ENCODE peak calls at places on chromosomes 5 and 9, in five cellular contexts. F is adrenal gland, I is HS-27A, W is choroid plexus epithelial cell, H is activated T-cell treated with anti-CD3 and anti-CD28 coated beads for 1 hour. V is an unnamed sample.

GRCh38 chr5:80977764-80978163 is 17.6 kb downstream of the RASGRF2 start:
- DNase-seq in F (no peak), I (no peak), W (peak), H (no peak), V (no peak)

GRCh38 chr5:122726990-122727616 is 47.8 kb upstream of the SNX2 start:
- DNase-seq in F (no peak), I (no peak), W (peak), H (no peak), V (no peak)

GRCh38 chr9:96026655-96027213 is 151.2 kb downstream of the ERCC6L2 start:
- DNase-seq in F (no peak), I (no peak), W (no peak), H (no peak), V (no peak)

GRCh38 chr5:170312666-170313065 is 15.1 kb upstream of the LCP2 start:
- DNase-seq in F (no peak), I (no peak), W (peak), H (no peak), V (no peak)

GRCh38 chr9:17088566-17088965 is 46.3 kb upstream of the CNTLN start:
- DNase-seq in F (no peak), I (no peak), W (peak), H (no peak), V (no peak)

GRCh38 chr5:141431286-141431685 is 979 bp downstream of the PCDHGA12 start:
- DNase-seq in F (no peak), I (no peak), W (peak), H (no peak), V (no peak)

GRCh38 chr5:6383376-6383775 is 5.0 kb upstream of the MED10 start:
- DNase-seq in F (no peak), I (no peak), W (no peak), H (no peak), V (no peak)

GRCh38 chr5:35319231-35320002 is 89.1 kb upstream of the PRLR start:
- DNase-seq in F (peak), I (peak), W (peak), H (no peak), V (peak)

GRCh38 chr9:126326228-126327015 is at the start of gene MVB12B:
- DNase-seq in F (peak), I (no peak), W (no peak), H (peak), V (no peak)

GRCh38 chr9:764105-764524 is 77.4 kb upstream of the DMRT1 start:
- DNase-seq in F (peak), I (no peak), W (peak), H (no peak), V (peak)

GRCh38 chr5:150107909-150108447 is 21.6 kb upstream of the CSF1R start:
- DNase-seq in F (no peak), I (no peak), W (peak), H (no peak), V (no peak)

GRCh38 chr9:18632624-18633407 is 158.9 kb downstream of the ADAMTSL1 start:
- DNase-seq in F (peak), I (peak), W (peak), H (no peak), V (peak)

GRCh38 chr9:93128011-93128714 is 5.9 kb downstream of the NINJ1 start:
- DNase-seq in F (peak), I (no peak), W (no peak), H (no peak), V (no peak)

GRCh38 chr9:99966720-99967119 is 60.3 kb downstream of the STX17 start:
- DNase-seq in F (peak), I (peak), W (peak), H (no peak), V (no peak)